ENCODE peak calls at places on chromosomes 13 and 19, in six cellular contexts. M is heart left ventricle, D is gastrocnemius medialis, K is uterus, U is colonic mucosa, T is body of pancreas. Z is an unnamed sample. For H3K4me1, the result is how much of the 10 kb centered on the place peaks cover.

GRCh38 chr13:43127103-43127817 is 103.9 kb downstream of the DNAJC15 start:
- DNase-seq in M (no peak), D (no peak), K (no peak), U (no peak), T (no peak), Z (no peak)

GRCh38 chr13:35648109-35648508 is 171.6 kb upstream of the MAB21L1 start:
- DNase-seq in M (no peak), D (no peak), K (no peak), U (no peak), T (no peak), Z (no peak)

GRCh38 chr13:94408300-94409036 is 71.0 kb downstream of the DCT start:
- DNase-seq in M (no peak), D (no peak), K (no peak), U (no peak), T (no peak), Z (no peak)

GRCh38 chr19:4504297-4504701 is 14.0 kb downstream of the PLIN4 start:
- DNase-seq in M (no peak), D (no peak), K (no peak), U (no peak), T (no peak), Z (no peak)

GRCh38 chr13:56886398-56886797 is 254.3 kb upstream of the PRR20A start:
- DNase-seq in M (no peak), D (no peak), K (no peak), U (no peak), T (no peak), Z (no peak)

GRCh38 chr13:34430294-34430693 is 511.8 kb upstream of the NBEA start:
- DNase-seq in M (no peak), D (no peak), K (no peak), U (no peak), T (no peak), Z (no peak)

GRCh38 chr19:52786078-52786463 is 520 bp downstream of the ZNF600 start:
- DNase-seq in M (no peak), D (no peak), K (peak), U (no peak), T (peak), Z (no peak)

GRCh38 chr19:38666662-38667448 is 19.4 kb downstream of the ACTN4 start:
- DNase-seq in M (peak), D (no peak), K (no peak), U (no peak), T (peak), Z (peak)

GRCh38 chr13:75963318-75963717 is 327.2 kb downstream of the LMO7 start:
- DNase-seq in M (no peak), D (no peak), K (no peak), U (no peak), T (no peak), Z (no peak)

DNA sequence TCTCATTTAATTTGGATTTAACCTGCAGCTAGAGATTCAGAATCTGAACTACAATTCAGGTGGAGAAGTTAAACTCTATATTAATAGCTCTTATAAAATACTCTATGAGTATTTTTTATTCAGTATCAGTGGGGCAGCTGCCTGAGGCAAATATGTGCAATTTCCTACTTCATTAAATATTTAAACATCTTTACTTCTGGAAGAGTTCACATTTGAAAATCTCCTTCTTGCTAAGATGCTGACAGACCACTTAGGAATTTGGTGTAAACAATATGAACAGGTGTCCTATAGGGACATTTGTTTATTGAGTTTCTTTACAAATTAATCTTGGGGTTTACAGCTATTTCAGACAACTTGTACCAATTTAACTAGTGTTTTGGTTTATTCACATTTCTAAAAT is 20.4 kb downstream of the STARD13 start:
- DNase-seq in M (no peak), D (no peak), K (no peak), U (no peak), T (no peak), Z (no peak)
- H3K4me1 ChIP-seq in M (half or more), D (half or more), K (under half), U (under half), T (half or more), Z (under half)

DNA sequence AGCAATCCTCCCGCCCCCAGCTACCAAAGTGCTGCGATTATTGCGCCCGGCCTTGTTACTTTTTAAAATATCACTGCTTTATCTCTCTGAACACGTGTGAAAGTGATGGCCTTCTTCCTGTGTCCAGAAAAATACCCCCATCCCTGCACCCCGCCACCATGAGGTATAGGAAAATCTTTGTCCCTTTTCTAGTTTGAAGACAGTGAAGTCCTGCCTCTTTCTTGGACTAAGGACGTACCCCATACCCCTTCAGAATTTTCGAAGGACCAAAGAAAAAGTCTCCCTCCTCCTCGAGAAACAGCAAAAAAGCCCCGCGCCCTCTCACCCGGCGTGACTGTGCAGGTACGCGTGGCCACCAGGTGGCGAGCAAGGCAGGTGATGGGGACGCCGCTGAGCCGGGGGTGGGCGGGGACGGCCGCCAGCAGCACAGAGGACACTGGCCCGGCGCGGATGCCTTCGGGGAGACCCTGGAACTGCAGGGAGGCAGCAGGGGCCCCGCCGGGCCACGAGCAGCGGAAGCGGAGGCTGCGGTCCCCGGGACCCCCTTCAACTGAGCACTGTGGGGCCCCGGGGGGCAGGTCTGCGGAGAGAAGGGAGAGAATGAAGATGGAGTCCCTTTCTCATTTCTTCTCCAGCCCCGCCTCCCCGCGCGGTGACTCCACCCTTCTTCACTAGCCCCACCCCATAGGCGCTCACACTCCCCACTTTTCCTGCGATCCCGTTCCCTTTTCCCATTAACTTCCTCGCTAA is 3.2 kb downstream of the VSIG10L start:
- DNase-seq in M (peak), D (peak), K (peak), U (peak), T (peak), Z (peak)
- H3K27ac ChIP-seq in M (peak), D (peak), K (peak), U (peak), T (peak), Z (peak)

GRCh38 chr13:110873639-110874507 is 41.0 kb downstream of the ANKRD10 start:
- DNase-seq in M (no peak), D (no peak), K (no peak), U (no peak), T (no peak), Z (no peak)
- H3K4me3 ChIP-seq in M (peak), D (peak), K (peak), U (peak), T (no peak), Z (peak)

DNA sequence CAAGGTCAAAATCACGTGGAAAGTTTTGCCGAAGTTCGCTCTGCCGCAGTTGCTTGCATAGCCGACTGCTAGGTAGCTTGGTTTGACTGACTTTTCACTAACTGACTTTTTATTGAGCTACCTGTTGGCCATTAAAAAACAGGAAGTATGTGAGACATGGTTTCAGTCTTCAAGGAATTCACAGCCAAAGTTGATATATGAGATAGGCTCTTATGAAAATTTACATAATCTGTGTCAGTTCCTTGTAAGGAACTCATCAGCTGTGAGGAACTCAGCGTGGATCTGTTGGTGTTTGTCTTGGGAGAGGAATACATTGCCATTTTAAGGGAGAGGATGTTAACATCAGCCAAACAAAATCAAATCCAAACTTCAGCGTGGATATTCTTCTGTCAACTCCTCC is 2.1 kb downstream of the RNF113B start:
- DNase-seq in M (no peak), D (no peak), K (no peak), U (no peak), T (no peak), Z (no peak)
- H3K4me1 ChIP-seq in M (under half), D (under half), K (under half), U (under half), T (under half), Z (under half)

GRCh38 chr19:54106716-54107115 is 4.1 kb downstream of the NDUFA3 start:
- DNase-seq in M (no peak), D (no peak), K (no peak), U (no peak), T (peak), Z (no peak)
- H3K27ac ChIP-seq in M (no peak), D (no peak), K (no peak), U (no peak), T (no peak), Z (no peak)

GRCh38 chr19:862529-863304 is 3.3 kb downstream of the CFD start:
- DNase-seq in M (peak), D (peak), K (peak), U (peak), T (peak), Z (no peak)

GRCh38 chr19:861756-862528 is 2.5 kb downstream of the CFD start:
- DNase-seq in M (no peak), D (no peak), K (no peak), U (peak), T (peak), Z (no peak)

GRCh38 chr19:863305-863620 is 3.8 kb downstream of the CFD start:
- DNase-seq in M (no peak), D (no peak), K (no peak), U (no peak), T (no peak), Z (no peak)

GRCh38 chr19:860481-861098 is 1.1 kb downstream of the CFD start:
- DNase-seq in M (peak), D (peak), K (no peak), U (peak), T (peak), Z (no peak)

DNA sequence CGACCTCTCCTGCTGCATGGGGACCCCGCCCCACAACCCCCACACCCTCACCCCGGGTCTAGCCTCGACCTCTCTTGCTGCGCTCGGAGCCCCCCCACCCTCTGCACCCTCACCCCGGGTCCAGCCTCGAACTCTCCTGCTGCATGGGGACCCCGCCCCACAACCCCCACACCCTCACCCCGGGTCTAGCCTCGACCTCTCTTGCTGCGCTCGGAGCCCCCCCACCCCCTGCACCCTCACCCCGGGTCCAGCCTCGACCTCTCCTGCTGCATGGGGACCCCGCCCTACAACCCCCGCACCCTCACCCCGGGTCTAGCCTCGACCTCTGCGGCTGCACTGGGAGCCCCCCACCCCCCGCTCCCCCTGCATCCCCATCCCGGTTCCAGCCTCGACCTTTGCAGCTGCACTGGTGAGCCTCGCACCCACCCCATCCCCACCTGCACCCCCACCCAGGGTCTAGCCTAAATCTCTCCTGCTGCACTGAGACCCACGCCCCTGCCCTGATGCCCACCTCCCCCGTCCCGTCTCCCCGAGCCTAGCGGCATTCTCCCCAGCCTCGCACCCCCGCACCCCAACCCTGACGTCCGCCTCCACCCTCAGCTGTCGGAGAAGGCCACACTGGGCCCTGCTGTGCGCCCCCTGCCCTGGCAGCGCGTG is 1.8 kb downstream of the CFD start:
- DNase-seq in M (no peak), D (no peak), K (no peak), U (no peak), T (no peak), Z (no peak)
- H3K4me3 ChIP-seq in M (peak), D (peak), K (no peak), U (peak), T (no peak), Z (no peak)

GRCh38 chr19:7987084-7987768 is 18.2 kb downstream of the ELAVL1 start:
- DNase-seq in M (no peak), D (no peak), K (no peak), U (no peak), T (no peak), Z (no peak)
- H3K4me1 ChIP-seq in M (under half), D (under half), K (under half), U (under half), T (under half), Z (under half)

GRCh38 chr19:44985445-44985844 is 15.8 kb upstream of the RELB start:
- DNase-seq in M (no peak), D (no peak), K (no peak), U (no peak), T (no peak), Z (no peak)
- H3K27ac ChIP-seq in M (no peak), D (no peak), K (no peak), U (no peak), T (no peak), Z (no peak)

Z was measured in ascending aorta.